ENCODE peak calls at places on chromosomes 13 and 19, in eight cellular contexts. One of them, this sample, is unnamed.

GRCh38 chr19:18401580-18402112 is 4.2 kb upstream of the LRRC25 start:
- DNase-seq in CD4-positive, alpha-beta T cell: no peak
- DNase-seq in uterus: no peak
- DNase-seq in left lung: peak
- DNase-seq in stimulated activated naive CD4-positive, alpha-beta T cell treated with Interleukin-2 at 50 U/mL for 16 hours: no peak
- DNase-seq in tibial artery: peak
- DNase-seq in T-helper 22 cell: no peak
- DNase-seq in NAMALWA: peak
- DNase-seq in this sample: no peak

GRCh38 chr19:48965806-48966540 is 864 bp downstream of the FTL start:
- DNase-seq in left lung: peak
- DNase-seq in NAMALWA: peak
- DNase-seq in stimulated activated naive CD4-positive, alpha-beta T cell treated with Interleukin-2 at 50 U/mL for 16 hours: peak
- DNase-seq in T-helper 22 cell: peak
- DNase-seq in uterus: peak
- DNase-seq in tibial artery: peak
- DNase-seq in CD4-positive, alpha-beta T cell: peak
- DNase-seq in this sample: peak

GRCh38 chr13:68173111-68173510 is 943.0 kb upstream of the PCDH9 start:
- DNase-seq in NAMALWA: no peak
- DNase-seq in left lung: no peak
- DNase-seq in CD4-positive, alpha-beta T cell: no peak
- DNase-seq in stimulated activated naive CD4-positive, alpha-beta T cell treated with Interleukin-2 at 50 U/mL for 16 hours: no peak
- DNase-seq in T-helper 22 cell: no peak
- DNase-seq in uterus: no peak
- DNase-seq in tibial artery: no peak
- DNase-seq in this sample: no peak

GRCh38 chr13:36959438-36960116 is 39.5 kb upstream of the SMAD9 start:
- DNase-seq in NAMALWA: no peak
- DNase-seq in tibial artery: no peak
- DNase-seq in T-helper 22 cell: no peak
- DNase-seq in left lung: no peak
- DNase-seq in uterus: no peak
- DNase-seq in stimulated activated naive CD4-positive, alpha-beta T cell treated with Interleukin-2 at 50 U/mL for 16 hours: no peak
- DNase-seq in CD4-positive, alpha-beta T cell: no peak
- DNase-seq in this sample: no peak

GRCh38 chr19:58560007-58560887 is 1.8 kb upstream of the UBE2M start:
- DNase-seq in T-helper 22 cell: no peak
- DNase-seq in tibial artery: no peak
- DNase-seq in NAMALWA: no peak
- DNase-seq in CD4-positive, alpha-beta T cell: no peak
- DNase-seq in left lung: no peak
- DNase-seq in stimulated activated naive CD4-positive, alpha-beta T cell treated with Interleukin-2 at 50 U/mL for 16 hours: no peak
- DNase-seq in uterus: no peak
- DNase-seq in this sample: no peak

GRCh38 chr13:71964491-71965108 is 97.6 kb upstream of the DACH1 start:
- DNase-seq in tibial artery: no peak
- DNase-seq in stimulated activated naive CD4-positive, alpha-beta T cell treated with Interleukin-2 at 50 U/mL for 16 hours: no peak
- DNase-seq in left lung: no peak
- DNase-seq in CD4-positive, alpha-beta T cell: no peak
- DNase-seq in T-helper 22 cell: no peak
- DNase-seq in NAMALWA: no peak
- DNase-seq in uterus: no peak
- DNase-seq in this sample: no peak

GRCh38 chr13:34764246-34764645 is 177.8 kb upstream of the NBEA start:
- DNase-seq in tibial artery: no peak
- DNase-seq in stimulated activated naive CD4-positive, alpha-beta T cell treated with Interleukin-2 at 50 U/mL for 16 hours: no peak
- DNase-seq in CD4-positive, alpha-beta T cell: no peak
- DNase-seq in T-helper 22 cell: no peak
- DNase-seq in NAMALWA: no peak
- DNase-seq in left lung: no peak
- DNase-seq in uterus: no peak
- DNase-seq in this sample: no peak

GRCh38 chr19:49890349-49891311 is 6.1 kb downstream of the IL4I1 start:
- DNase-seq in stimulated activated naive CD4-positive, alpha-beta T cell treated with Interleukin-2 at 50 U/mL for 16 hours: peak
- DNase-seq in T-helper 22 cell: peak
- DNase-seq in left lung: no peak
- DNase-seq in CD4-positive, alpha-beta T cell: peak
- DNase-seq in NAMALWA: peak
- DNase-seq in uterus: no peak
- DNase-seq in tibial artery: no peak
- DNase-seq in this sample: peak

GRCh38 chr19:15672580-15673175 is at the start of gene CYP4F12:
- DNase-seq in tibial artery: peak
- DNase-seq in CD4-positive, alpha-beta T cell: peak
- DNase-seq in T-helper 22 cell: no peak
- DNase-seq in stimulated activated naive CD4-positive, alpha-beta T cell treated with Interleukin-2 at 50 U/mL for 16 hours: peak
- DNase-seq in left lung: peak
- DNase-seq in NAMALWA: peak
- DNase-seq in uterus: peak
- DNase-seq in this sample: peak

GRCh38 chr19:35075202-35076025 is 33.9 kb downstream of the HPN start:
- DNase-seq in left lung: no peak
- DNase-seq in uterus: no peak
- DNase-seq in T-helper 22 cell: no peak
- DNase-seq in tibial artery: no peak
- DNase-seq in NAMALWA: no peak
- DNase-seq in CD4-positive, alpha-beta T cell: no peak
- DNase-seq in stimulated activated naive CD4-positive, alpha-beta T cell treated with Interleukin-2 at 50 U/mL for 16 hours: no peak
- DNase-seq in this sample: no peak

GRCh38 chr13:110464547-110465343 is 96.8 kb downstream of the RAB20 start:
- DNase-seq in T-helper 22 cell: no peak
- DNase-seq in stimulated activated naive CD4-positive, alpha-beta T cell treated with Interleukin-2 at 50 U/mL for 16 hours: no peak
- DNase-seq in left lung: no peak
- DNase-seq in NAMALWA: no peak
- DNase-seq in uterus: no peak
- DNase-seq in tibial artery: no peak
- DNase-seq in CD4-positive, alpha-beta T cell: no peak
- DNase-seq in this sample: no peak

GRCh38 chr19:51181913-51182419 is 39.9 kb downstream of the SIGLEC7 start:
- DNase-seq in stimulated activated naive CD4-positive, alpha-beta T cell treated with Interleukin-2 at 50 U/mL for 16 hours: no peak
- DNase-seq in NAMALWA: no peak
- DNase-seq in CD4-positive, alpha-beta T cell: no peak
- DNase-seq in uterus: no peak
- DNase-seq in left lung: no peak
- DNase-seq in tibial artery: no peak
- DNase-seq in T-helper 22 cell: no peak
- DNase-seq in this sample: no peak

GRCh38 chr19:46271488-46272197 is 25.2 kb upstream of the HIF3A start:
- DNase-seq in stimulated activated naive CD4-positive, alpha-beta T cell treated with Interleukin-2 at 50 U/mL for 16 hours: peak
- DNase-seq in CD4-positive, alpha-beta T cell: no peak
- DNase-seq in tibial artery: no peak
- DNase-seq in NAMALWA: no peak
- DNase-seq in T-helper 22 cell: no peak
- DNase-seq in left lung: peak
- DNase-seq in uterus: peak
- DNase-seq in this sample: no peak

GRCh38 chr19:1088419-1089066 is 6.6 kb downstream of the POLR2E start:
- DNase-seq in uterus: no peak
- DNase-seq in CD4-positive, alpha-beta T cell: no peak
- DNase-seq in T-helper 22 cell: no peak
- DNase-seq in tibial artery: no peak
- DNase-seq in stimulated activated naive CD4-positive, alpha-beta T cell treated with Interleukin-2 at 50 U/mL for 16 hours: no peak
- DNase-seq in NAMALWA: no peak
- DNase-seq in left lung: no peak
- DNase-seq in this sample: no peak

GRCh38 chr19:30783212-30783611 is 411.0 kb downstream of the ZNF536 start:
- DNase-seq in CD4-positive, alpha-beta T cell: no peak
- DNase-seq in stimulated activated naive CD4-positive, alpha-beta T cell treated with Interleukin-2 at 50 U/mL for 16 hours: no peak
- DNase-seq in NAMALWA: no peak
- DNase-seq in uterus: no peak
- DNase-seq in T-helper 22 cell: no peak
- DNase-seq in left lung: no peak
- DNase-seq in tibial artery: no peak
- DNase-seq in this sample: no peak

GRCh38 chr19:41325947-41326706 is 16.2 kb downstream of the CCDC97 start:
- DNase-seq in left lung: no peak
- DNase-seq in stimulated activated naive CD4-positive, alpha-beta T cell treated with Interleukin-2 at 50 U/mL for 16 hours: no peak
- DNase-seq in NAMALWA: peak
- DNase-seq in uterus: no peak
- DNase-seq in T-helper 22 cell: no peak
- DNase-seq in CD4-positive, alpha-beta T cell: no peak
- DNase-seq in tibial artery: peak
- DNase-seq in this sample: no peak

GRCh38 chr13:34358811-34359513 is 541.0 kb downstream of the RFC3 start:
- DNase-seq in T-helper 22 cell: no peak
- DNase-seq in left lung: no peak
- DNase-seq in CD4-positive, alpha-beta T cell: no peak
- DNase-seq in tibial artery: no peak
- DNase-seq in stimulated activated naive CD4-positive, alpha-beta T cell treated with Interleukin-2 at 50 U/mL for 16 hours: no peak
- DNase-seq in uterus: no peak
- DNase-seq in NAMALWA: no peak
- DNase-seq in this sample: no peak

GRCh38 chr13:98390086-98390697 is 186.7 kb downstream of the STK24 start:
- DNase-seq in CD4-positive, alpha-beta T cell: no peak
- DNase-seq in stimulated activated naive CD4-positive, alpha-beta T cell treated with Interleukin-2 at 50 U/mL for 16 hours: no peak
- DNase-seq in left lung: no peak
- DNase-seq in tibial artery: no peak
- DNase-seq in NAMALWA: no peak
- DNase-seq in uterus: no peak
- DNase-seq in T-helper 22 cell: no peak
- DNase-seq in this sample: no peak

GRCh38 chr19:40366697-40367561 is 18.4 kb downstream of the PLD3 start:
- DNase-seq in stimulated activated naive CD4-positive, alpha-beta T cell treated with Interleukin-2 at 50 U/mL for 16 hours: no peak
- DNase-seq in CD4-positive, alpha-beta T cell: no peak
- DNase-seq in left lung: peak
- DNase-seq in NAMALWA: no peak
- DNase-seq in T-helper 22 cell: no peak
- DNase-seq in uterus: no peak
- DNase-seq in tibial artery: no peak
- DNase-seq in this sample: no peak

GRCh38 chr19:28061111-28061510 is 1151.8 kb downstream of the UQCRFS1 start:
- DNase-seq in CD4-positive, alpha-beta T cell: no peak
- DNase-seq in tibial artery: no peak
- DNase-seq in uterus: no peak
- DNase-seq in stimulated activated naive CD4-positive, alpha-beta T cell treated with Interleukin-2 at 50 U/mL for 16 hours: no peak
- DNase-seq in NAMALWA: no peak
- DNase-seq in T-helper 22 cell: no peak
- DNase-seq in left lung: no peak
- DNase-seq in this sample: no peak

GRCh38 chr19:13012690-13013608 is 17.7 kb downstream of the NFIX start:
- DNase-seq in T-helper 22 cell: no peak
- DNase-seq in tibial artery: peak
- DNase-seq in NAMALWA: no peak
- DNase-seq in left lung: peak
- DNase-seq in uterus: peak
- DNase-seq in CD4-positive, alpha-beta T cell: no peak
- DNase-seq in stimulated activated naive CD4-positive, alpha-beta T cell treated with Interleukin-2 at 50 U/mL for 16 hours: no peak
- DNase-seq in this sample: no peak

GRCh38 chr13:25375727-25376358 is 4.1 kb downstream of the ATP8A2 start:
- DNase-seq in NAMALWA: peak
- DNase-seq in uterus: no peak
- DNase-seq in CD4-positive, alpha-beta T cell: peak
- DNase-seq in tibial artery: no peak
- DNase-seq in T-helper 22 cell: no peak
- DNase-seq in left lung: no peak
- DNase-seq in stimulated activated naive CD4-positive, alpha-beta T cell treated with Interleukin-2 at 50 U/mL for 16 hours: no peak
- DNase-seq in this sample: peak

GRCh38 chr13:19695829-19696228 is 62.4 kb downstream of the MPHOSPH8 start:
- DNase-seq in T-helper 22 cell: no peak
- DNase-seq in left lung: no peak
- DNase-seq in CD4-positive, alpha-beta T cell: no peak
- DNase-seq in uterus: no peak
- DNase-seq in stimulated activated naive CD4-positive, alpha-beta T cell treated with Interleukin-2 at 50 U/mL for 16 hours: no peak
- DNase-seq in tibial artery: no peak
- DNase-seq in NAMALWA: no peak
- DNase-seq in this sample: no peak

GRCh38 chr19:56637976-56638555 is 4.9 kb upstream of the SMIM17 start:
- DNase-seq in uterus: peak
- DNase-seq in CD4-positive, alpha-beta T cell: no peak
- DNase-seq in tibial artery: no peak
- DNase-seq in left lung: peak
- DNase-seq in NAMALWA: peak
- DNase-seq in T-helper 22 cell: no peak
- DNase-seq in stimulated activated naive CD4-positive, alpha-beta T cell treated with Interleukin-2 at 50 U/mL for 16 hours: no peak
- DNase-seq in this sample: no peak

GRCh38 chr19:48994035-48994386 is 324 bp downstream of the RUVBL2 start:
- DNase-seq in uterus: no peak
- DNase-seq in CD4-positive, alpha-beta T cell: no peak
- DNase-seq in tibial artery: no peak
- DNase-seq in left lung: no peak
- DNase-seq in NAMALWA: no peak
- DNase-seq in T-helper 22 cell: no peak
- DNase-seq in stimulated activated naive CD4-positive, alpha-beta T cell treated with Interleukin-2 at 50 U/mL for 16 hours: no peak
- DNase-seq in this sample: no peak

GRCh38 chr19:32336259-32337111 is 8.9 kb upstream of the ZNF507 start:
- DNase-seq in uterus: peak
- DNase-seq in left lung: no peak
- DNase-seq in NAMALWA: peak
- DNase-seq in CD4-positive, alpha-beta T cell: no peak
- DNase-seq in tibial artery: no peak
- DNase-seq in T-helper 22 cell: no peak
- DNase-seq in stimulated activated naive CD4-positive, alpha-beta T cell treated with Interleukin-2 at 50 U/mL for 16 hours: no peak
- DNase-seq in this sample: no peak

This sample was measured in T-helper 17 cell.